ENCODE peak calls at places on chromosomes 11 and 22, in five cellular contexts. One of them, this sample, is unnamed.

GRCh38 chr11:77779935-77780334 is 40.6 kb downstream of the RSF1 start:
- DNase-seq in choroid plexus epithelial cell: peak
- DNase-seq in thoracic aorta: no peak
- DNase-seq in GM12865: no peak
- DNase-seq in lower leg skin: no peak
- DNase-seq in this sample: no peak

GRCh38 chr11:19648321-19648720 is 64.3 kb upstream of the NAV2 start:
- DNase-seq in choroid plexus epithelial cell: peak
- DNase-seq in thoracic aorta: no peak
- DNase-seq in GM12865: no peak
- DNase-seq in lower leg skin: no peak
- DNase-seq in this sample: no peak

GRCh38 chr11:134045799-134046635 is 22.9 kb upstream of the JAM3 start:
- DNase-seq in choroid plexus epithelial cell: peak
- DNase-seq in thoracic aorta: no peak
- DNase-seq in GM12865: no peak
- DNase-seq in lower leg skin: no peak
- DNase-seq in this sample: no peak

GRCh38 chr22:35838849-35839646 is 121.4 kb downstream of the APOL5 start:
- DNase-seq in choroid plexus epithelial cell: peak
- DNase-seq in thoracic aorta: no peak
- DNase-seq in GM12865: peak
- DNase-seq in lower leg skin: no peak
- DNase-seq in this sample: no peak

GRCh38 chr11:65428578-65429068 is 6.0 kb downstream of the NEAT1 start:
- DNase-seq in choroid plexus epithelial cell: no peak
- DNase-seq in thoracic aorta: no peak
- DNase-seq in GM12865: peak
- DNase-seq in lower leg skin: no peak
- DNase-seq in this sample: no peak

GRCh38 chr11:119352857-119353260 is 6.4 kb upstream of the MFRP start:
- DNase-seq in choroid plexus epithelial cell: no peak
- DNase-seq in thoracic aorta: no peak
- DNase-seq in GM12865: no peak
- DNase-seq in lower leg skin: no peak
- DNase-seq in this sample: no peak

GRCh38 chr11:8011981-8012444 is 24.9 kb downstream of the EIF3F start:
- DNase-seq in choroid plexus epithelial cell: peak
- DNase-seq in thoracic aorta: no peak
- DNase-seq in GM12865: no peak
- DNase-seq in lower leg skin: no peak
- DNase-seq in this sample: peak

GRCh38 chr11:17498058-17498457 is 21.4 kb upstream of the ABCC8 start:
- DNase-seq in choroid plexus epithelial cell: no peak
- DNase-seq in thoracic aorta: no peak
- DNase-seq in GM12865: no peak
- DNase-seq in lower leg skin: no peak
- DNase-seq in this sample: no peak

GRCh38 chr22:28341001-28341400 is 338.6 kb downstream of the TTC28 start:
- DNase-seq in choroid plexus epithelial cell: peak
- DNase-seq in thoracic aorta: no peak
- DNase-seq in GM12865: no peak
- DNase-seq in lower leg skin: no peak
- DNase-seq in this sample: no peak

GRCh38 chr22:41288245-41288946 is 2.4 kb upstream of the RANGAP1 start:
- DNase-seq in choroid plexus epithelial cell: peak
- DNase-seq in thoracic aorta: no peak
- DNase-seq in GM12865: no peak
- DNase-seq in lower leg skin: no peak
- DNase-seq in this sample: peak

GRCh38 chr11:114987171-114987760 is 308.9 kb downstream of the NXPE2 start:
- DNase-seq in choroid plexus epithelial cell: no peak
- DNase-seq in thoracic aorta: no peak
- DNase-seq in GM12865: no peak
- DNase-seq in lower leg skin: no peak
- DNase-seq in this sample: no peak

GRCh38 chr11:61718613-61719302 is 33.7 kb upstream of the MYRF start:
- DNase-seq in choroid plexus epithelial cell: peak
- DNase-seq in thoracic aorta: no peak
- DNase-seq in GM12865: no peak
- DNase-seq in lower leg skin: no peak
- DNase-seq in this sample: no peak

GRCh38 chr11:130846606-130847005 is 69.7 kb downstream of the SNX19 start:
- DNase-seq in choroid plexus epithelial cell: no peak
- DNase-seq in thoracic aorta: no peak
- DNase-seq in GM12865: peak
- DNase-seq in lower leg skin: no peak
- DNase-seq in this sample: no peak

GRCh38 chr22:49598338-49598737 is 229.3 kb downstream of the BRD1 start:
- DNase-seq in choroid plexus epithelial cell: no peak
- DNase-seq in thoracic aorta: no peak
- DNase-seq in GM12865: no peak
- DNase-seq in lower leg skin: no peak
- DNase-seq in this sample: no peak

GRCh38 chr11:34599406-34599901 is 21.4 kb upstream of the EHF start:
- DNase-seq in choroid plexus epithelial cell: peak
- DNase-seq in thoracic aorta: no peak
- DNase-seq in GM12865: peak
- DNase-seq in lower leg skin: no peak
- DNase-seq in this sample: no peak

GRCh38 chr11:20131744-20132666 is 28.3 kb downstream of the DBX1 start:
- DNase-seq in choroid plexus epithelial cell: peak
- DNase-seq in thoracic aorta: no peak
- DNase-seq in GM12865: peak
- DNase-seq in lower leg skin: peak
- DNase-seq in this sample: no peak

GRCh38 chr22:40024201-40025061 is 29.7 kb downstream of the FAM83F start:
- DNase-seq in choroid plexus epithelial cell: peak
- DNase-seq in thoracic aorta: no peak
- DNase-seq in GM12865: peak
- DNase-seq in lower leg skin: no peak
- DNase-seq in this sample: no peak

GRCh38 chr22:44795701-44796630 is 43.6 kb downstream of the ARHGAP8 start:
- DNase-seq in choroid plexus epithelial cell: no peak
- DNase-seq in thoracic aorta: no peak
- DNase-seq in GM12865: no peak
- DNase-seq in lower leg skin: no peak
- DNase-seq in this sample: no peak

GRCh38 chr22:47565607-47566006 is 803.2 kb downstream of the TBC1D22A start:
- DNase-seq in choroid plexus epithelial cell: no peak
- DNase-seq in thoracic aorta: no peak
- DNase-seq in GM12865: no peak
- DNase-seq in lower leg skin: no peak
- DNase-seq in this sample: no peak

GRCh38 chr11:65456418-65456817 is 33.8 kb downstream of the NEAT1 start:
- DNase-seq in choroid plexus epithelial cell: no peak
- DNase-seq in thoracic aorta: no peak
- DNase-seq in GM12865: no peak
- DNase-seq in lower leg skin: no peak
- DNase-seq in this sample: no peak

GRCh38 chr11:9260182-9261146 is 4.7 kb downstream of the DENND5A start:
- DNase-seq in choroid plexus epithelial cell: peak
- DNase-seq in thoracic aorta: no peak
- DNase-seq in GM12865: peak
- DNase-seq in lower leg skin: no peak
- DNase-seq in this sample: no peak

GRCh38 chr11:12088531-12088930 is 21.9 kb upstream of the MICAL2 start:
- DNase-seq in choroid plexus epithelial cell: no peak
- DNase-seq in thoracic aorta: no peak
- DNase-seq in GM12865: no peak
- DNase-seq in lower leg skin: no peak
- DNase-seq in this sample: no peak
- TF ChIP-seq CTCF in choroid plexus epithelial cell: no peak
- TF ChIP-seq CTCF in thoracic aorta: no peak
- TF ChIP-seq CTCF in GM12865: no peak
- TF ChIP-seq CTCF in lower leg skin: no peak
- TF ChIP-seq CTCF in this sample: no peak

GRCh38 chr11:47186937-47187681 is 875 bp upstream of the PACSIN3 start:
- DNase-seq in choroid plexus epithelial cell: peak
- DNase-seq in thoracic aorta: no peak
- DNase-seq in GM12865: peak
- DNase-seq in lower leg skin: peak
- DNase-seq in this sample: no peak
- TF ChIP-seq CTCF in choroid plexus epithelial cell: no peak
- TF ChIP-seq CTCF in thoracic aorta: no peak
- TF ChIP-seq CTCF in GM12865: no peak
- TF ChIP-seq CTCF in lower leg skin: no peak
- TF ChIP-seq CTCF in this sample: no peak

DNA sequence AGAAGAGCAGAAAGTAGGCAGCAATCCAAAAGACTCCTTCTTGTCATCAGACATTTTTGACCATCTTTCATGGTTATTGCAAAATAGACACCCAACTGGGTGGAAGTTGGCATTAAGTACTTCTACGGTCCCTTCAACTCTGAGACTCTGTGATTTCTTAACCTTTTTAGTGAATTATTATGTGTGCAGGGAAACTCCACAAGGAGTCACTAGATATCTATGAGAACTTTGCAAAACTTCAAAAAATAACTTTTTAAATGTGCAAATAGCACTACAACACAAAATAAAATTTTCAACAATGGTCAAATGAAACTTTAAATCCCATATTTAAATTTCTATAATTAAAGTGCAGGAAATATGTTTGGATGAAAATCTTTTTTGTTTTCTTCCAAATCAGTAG is 88.7 kb downstream of the SLC17A6 start:
- DNase-seq in choroid plexus epithelial cell: peak
- DNase-seq in thoracic aorta: no peak
- DNase-seq in GM12865: no peak
- DNase-seq in lower leg skin: no peak
- DNase-seq in this sample: no peak
- TF ChIP-seq CTCF in choroid plexus epithelial cell: peak
- TF ChIP-seq CTCF in thoracic aorta: no peak
- TF ChIP-seq CTCF in GM12865: no peak
- TF ChIP-seq CTCF in lower leg skin: no peak
- TF ChIP-seq CTCF in this sample: peak

GRCh38 chr11:57504511-57504910 is 11.0 kb downstream of the SLC43A1 start:
- DNase-seq in choroid plexus epithelial cell: no peak
- DNase-seq in thoracic aorta: no peak
- DNase-seq in GM12865: no peak
- DNase-seq in lower leg skin: no peak
- DNase-seq in this sample: no peak
- TF ChIP-seq CTCF in choroid plexus epithelial cell: no peak
- TF ChIP-seq CTCF in thoracic aorta: no peak
- TF ChIP-seq CTCF in GM12865: no peak
- TF ChIP-seq CTCF in lower leg skin: no peak
- TF ChIP-seq CTCF in this sample: no peak

DNA sequence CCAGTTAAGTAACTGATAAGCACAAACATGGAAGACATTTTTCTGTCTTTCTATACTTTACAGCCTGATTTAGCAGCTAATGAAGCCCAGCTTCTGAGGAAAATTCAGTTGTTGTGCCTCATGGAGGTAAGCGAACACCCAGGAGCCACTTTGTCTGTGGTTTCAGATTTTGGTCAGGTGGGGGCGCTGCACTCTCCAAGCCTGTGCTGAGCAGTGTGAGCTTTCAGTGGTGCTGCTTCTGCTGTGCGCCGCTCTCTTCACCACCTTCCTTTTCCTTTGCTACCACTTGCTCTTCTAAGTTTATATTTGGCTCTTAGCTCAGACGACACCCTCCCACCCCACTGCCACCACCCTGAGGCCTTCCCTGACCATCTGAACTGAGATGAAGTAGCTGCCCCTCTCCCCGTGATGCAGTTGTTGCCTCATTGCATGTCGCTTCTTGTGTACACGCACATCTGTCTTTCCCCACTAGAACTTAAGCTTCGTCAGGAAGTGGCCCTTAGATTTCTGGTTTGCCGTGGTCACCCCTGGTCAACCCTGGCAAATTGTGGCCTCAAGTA is 14.0 kb downstream of the PSMD13 start:
- DNase-seq in choroid plexus epithelial cell: peak
- DNase-seq in thoracic aorta: no peak
- DNase-seq in GM12865: peak
- DNase-seq in lower leg skin: peak
- DNase-seq in this sample: no peak
- TF ChIP-seq CTCF in choroid plexus epithelial cell: peak
- TF ChIP-seq CTCF in thoracic aorta: peak
- TF ChIP-seq CTCF in GM12865: peak
- TF ChIP-seq CTCF in lower leg skin: peak
- TF ChIP-seq CTCF in this sample: peak

DNA sequence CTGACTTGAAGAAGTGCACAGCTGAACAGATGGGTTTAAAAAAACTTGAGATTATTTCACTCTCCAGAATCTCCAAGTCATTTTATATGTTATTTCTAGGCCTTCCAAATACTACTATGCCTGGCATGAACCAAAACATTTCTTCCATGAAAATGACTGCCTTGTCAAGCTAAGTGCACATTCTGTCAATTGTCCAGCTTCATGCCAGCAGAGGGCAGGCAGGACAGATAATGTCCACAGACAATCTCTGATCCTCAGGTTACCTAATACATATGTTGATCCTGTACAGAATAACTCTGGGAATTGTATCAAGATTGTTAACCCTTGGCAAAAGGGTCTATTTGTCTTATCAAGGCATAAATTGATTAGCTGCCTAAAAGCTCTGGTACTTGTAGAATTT is 229.5 kb downstream of the AASDHPPT start:
- DNase-seq in choroid plexus epithelial cell: peak
- DNase-seq in thoracic aorta: no peak
- DNase-seq in GM12865: no peak
- DNase-seq in lower leg skin: no peak
- DNase-seq in this sample: no peak
- TF ChIP-seq CTCF in choroid plexus epithelial cell: peak
- TF ChIP-seq CTCF in thoracic aorta: no peak
- TF ChIP-seq CTCF in GM12865: no peak
- TF ChIP-seq CTCF in lower leg skin: no peak
- TF ChIP-seq CTCF in this sample: peak

DNA sequence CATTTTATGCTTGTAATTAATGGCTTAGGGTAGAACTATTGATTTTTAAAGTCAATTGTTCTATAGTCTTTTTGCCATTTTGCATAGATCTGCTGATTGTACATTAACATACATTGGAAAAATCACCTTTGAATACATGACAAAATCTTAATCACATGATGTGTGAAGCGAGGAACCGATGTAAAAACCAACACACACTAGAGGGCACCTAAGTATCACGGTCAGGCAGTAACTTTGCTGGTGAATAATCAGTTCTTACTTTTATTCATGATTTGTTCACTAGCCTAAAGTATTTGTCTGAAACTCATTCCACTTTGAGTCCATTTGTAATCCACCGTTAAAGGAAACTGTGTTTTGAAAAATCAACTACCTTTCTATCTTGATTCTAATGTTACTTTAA is 28.2 kb downstream of the JHY start:
- DNase-seq in choroid plexus epithelial cell: peak
- DNase-seq in thoracic aorta: no peak
- DNase-seq in GM12865: peak
- DNase-seq in lower leg skin: no peak
- DNase-seq in this sample: no peak
- TF ChIP-seq CTCF in choroid plexus epithelial cell: peak
- TF ChIP-seq CTCF in thoracic aorta: no peak
- TF ChIP-seq CTCF in GM12865: peak
- TF ChIP-seq CTCF in lower leg skin: no peak
- TF ChIP-seq CTCF in this sample: peak

GRCh38 chr11:121538054-121538453 is 85.3 kb upstream of the SORL1-AS1 start:
- DNase-seq in choroid plexus epithelial cell: no peak
- DNase-seq in thoracic aorta: no peak
- DNase-seq in GM12865: peak
- DNase-seq in lower leg skin: no peak
- DNase-seq in this sample: no peak
- TF ChIP-seq CTCF in choroid plexus epithelial cell: no peak
- TF ChIP-seq CTCF in thoracic aorta: no peak
- TF ChIP-seq CTCF in GM12865: no peak
- TF ChIP-seq CTCF in lower leg skin: no peak
- TF ChIP-seq CTCF in this sample: no peak